ENCODE peak calls at places on chromosomes 11 and 22, in five cellular contexts. E is H1, N is endodermal cell, J is Caco-2, W is fibroblast of pulmonary artery. Z is an unnamed sample.

GRCh38 chr11:103929168-103929903 is 107.1 kb upstream of the DDI1 start:
- DNase-seq in E (no peak), J (peak; percentile 34), W (no peak), N (no peak), Z (no peak)

GRCh38 chr22:46538816-46539163 is 1.4 kb upstream of the CELSR1 start:
- DNase-seq in E (no peak), J (no peak), N (no peak), W (peak; percentile 42), Z (peak; percentile 55)

GRCh38 chr11:121311373-121311772 is 18.8 kb downstream of the SC5D start:
- DNase-seq in N (no peak), E (no peak), W (no peak), J (no peak), Z (no peak)

GRCh38 chr11:4697583-4697982 is at the start of gene OR51E2:
- DNase-seq in J (peak; percentile 5), E (no peak), N (peak; percentile 61), W (peak; percentile 20), Z (no peak)

GRCh38 chr11:35593143-35593542 is 25.1 kb upstream of the FJX1 start:
- DNase-seq in W (peak; percentile 88), E (no peak), J (no peak), N (no peak), Z (peak; percentile 98)

GRCh38 chr11:96396637-96397036 is 6.8 kb downstream of the JRKL start:
- DNase-seq in E (no peak), N (no peak), J (no peak), W (no peak), Z (no peak)

GRCh38 chr11:36273110-36273509 is 16.1 kb downstream of the COMMD9 start:
- DNase-seq in N (no peak), E (no peak), W (no peak), J (no peak), Z (no peak)

GRCh38 chr22:49405590-49405989 is 422.1 kb downstream of the BRD1 start:
- DNase-seq in W (no peak), N (no peak), E (no peak), J (no peak), Z (no peak)

GRCh38 chr11:129317564-129317963 is 58.1 kb upstream of the BARX2 start:
- DNase-seq in E (no peak), W (no peak), N (no peak), J (peak; percentile 58), Z (no peak)

GRCh38 chr11:106925245-106925644 is 93.0 kb downstream of the GUCY1A2 start:
- DNase-seq in J (no peak), N (no peak), W (no peak), E (no peak), Z (peak; percentile 52)

GRCh38 chr11:108857382-108857781 is 192.5 kb downstream of the DDX10 start:
- DNase-seq in N (no peak), J (no peak), W (peak; percentile 86), E (no peak), Z (peak; percentile 82)

GRCh38 chr22:19767427-19768380 is 7.1 kb downstream of the TBX1 start:
- DNase-seq in E (no peak), J (peak; percentile 31), W (no peak), N (peak; percentile 72), Z (no peak)

GRCh38 chr11:128305588-128305987 is 281.8 kb downstream of the ETS1 start:
- DNase-seq in W (no peak), N (no peak), E (no peak), J (no peak), Z (no peak)

GRCh38 chr22:46373166-46373565 is 37.7 kb downstream of the TRMU start:
- DNase-seq in E (no peak), J (no peak), N (no peak), W (no peak), Z (no peak)

GRCh38 chr11:99281331-99281730 is 260.6 kb downstream of the CNTN5 start:
- DNase-seq in N (no peak), E (no peak), W (no peak), J (no peak), Z (no peak)

GRCh38 chr11:76161261-76161961 is 44.9 kb downstream of the WNT11 start:
- DNase-seq in W (peak; percentile 52), N (no peak), E (no peak), J (no peak), Z (peak; percentile 47)

GRCh38 chr11:454801-455565 is 4.9 kb downstream of the PTDSS2 start:
- DNase-seq in J (no peak), W (no peak), N (no peak), E (no peak), Z (no peak)

GRCh38 chr11:83072689-83073242 is 1.1 kb upstream of the RAB30 start:
- DNase-seq in N (peak; percentile 57), E (no peak), J (no peak), W (no peak), Z (no peak)

GRCh38 chr11:83079820-83080219 is 8.1 kb upstream of the RAB30 start:
- DNase-seq in J (no peak), E (no peak), N (no peak), W (no peak), Z (no peak)

GRCh38 chr11:83073884-83074283 is 2.2 kb upstream of the RAB30 start:
- DNase-seq in W (no peak), N (no peak), E (no peak), J (no peak), Z (no peak)

GRCh38 chr11:83073248-83073647 is 1.6 kb upstream of the RAB30 start:
- DNase-seq in J (no peak), W (no peak), N (no peak), E (no peak), Z (no peak)

DNA sequence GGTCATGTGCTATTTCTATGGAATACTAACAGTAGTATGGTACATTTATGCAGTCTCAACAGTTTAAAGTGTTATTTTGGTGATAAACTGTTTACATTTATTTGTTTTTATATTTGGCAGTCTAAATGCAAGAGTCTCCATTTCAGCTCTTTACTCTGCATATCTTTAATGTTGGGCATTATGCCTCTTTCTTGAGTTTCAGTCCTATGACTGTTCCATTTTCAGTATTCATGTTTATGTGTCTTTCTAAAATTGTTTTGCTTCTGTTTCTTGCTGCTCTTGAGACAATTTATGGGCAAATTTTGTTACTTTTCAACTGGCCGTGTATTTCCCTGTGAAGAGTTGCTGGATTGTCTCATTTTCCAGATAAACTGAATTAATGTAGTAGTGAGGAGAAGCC is 6.6 kb upstream of the RAB30 start:
- DNase-seq in J (no peak), W (no peak), N (no peak), E (no peak), Z (no peak)
- H3K4me3 ChIP-seq in J (no peak overlapping the region), W (no peak overlapping the region), N (no peak overlapping the region), E (no peak overlapping the region), Z (no peak overlapping the region)

GRCh38 chr11:2298795-2299747 is 2.6 kb downstream of the C11orf21 start:
- DNase-seq in E (peak; percentile 68), J (peak; percentile 85), W (no peak), N (peak; percentile 86), Z (no peak)
- TF ChIP-seq CTCF in E (peak; percentile 80), J (peak; percentile 35), W (no peak), N (peak; percentile 80), Z (peak; percentile 13)

GRCh38 chr22:21103633-21104032 is 57.9 kb downstream of the LRRC74B start:
- DNase-seq in E (no peak), J (no peak), W (no peak), N (no peak), Z (no peak)

GRCh38 chr22:21101877-21102638 is 56.3 kb downstream of the LRRC74B start:
- DNase-seq in W (no peak), N (no peak), J (no peak), E (no peak), Z (no peak)

GRCh38 chr22:21104126-21104691 is 58.5 kb downstream of the LRRC74B start:
- DNase-seq in J (no peak), E (no peak), W (no peak), N (no peak), Z (no peak)

GRCh38 chr22:21100149-21101032 is 54.6 kb downstream of the LRRC74B start:
- DNase-seq in N (no peak), W (no peak), E (no peak), J (no peak), Z (no peak)

DNA sequence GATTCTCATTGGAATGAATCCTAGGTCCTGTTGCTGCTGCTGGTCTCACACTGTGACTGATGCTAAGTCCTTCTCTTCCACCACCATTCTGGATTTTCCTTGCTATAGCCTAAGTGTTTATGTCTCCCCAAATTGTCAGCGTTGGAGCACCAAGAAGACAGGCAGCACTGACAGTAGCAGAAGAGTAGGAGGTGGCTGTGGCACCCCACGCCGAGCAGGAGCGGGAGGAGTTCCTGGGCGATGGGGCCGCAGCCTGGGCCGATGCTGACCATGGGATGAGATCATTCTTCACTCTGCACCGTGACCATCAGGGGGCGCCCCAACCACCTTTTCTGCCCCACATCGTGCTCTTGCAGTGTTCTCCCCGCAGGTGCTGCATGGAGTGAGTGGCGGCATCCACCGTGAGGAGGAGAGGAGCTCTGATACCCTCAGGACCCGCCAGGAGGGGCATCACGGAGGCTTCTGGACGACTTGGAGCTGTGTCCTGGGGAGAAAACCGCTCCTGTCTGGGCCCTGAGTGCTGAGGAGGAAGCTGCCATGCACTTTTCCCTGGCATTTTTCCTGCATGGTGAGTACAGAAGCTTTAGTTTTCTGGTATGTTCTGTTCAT is 57.0 kb downstream of the LRRC74B start:
- DNase-seq in E (peak; percentile 96), W (peak; percentile 59), J (peak; percentile 80), N (peak; percentile 98), Z (peak; percentile 37)
- H3K4me3 ChIP-seq in E (peak overlapping the region; percentile 21), W (no peak overlapping the region), J (no peak overlapping the region), N (no peak overlapping the region), Z (no peak overlapping the region)

DNA sequence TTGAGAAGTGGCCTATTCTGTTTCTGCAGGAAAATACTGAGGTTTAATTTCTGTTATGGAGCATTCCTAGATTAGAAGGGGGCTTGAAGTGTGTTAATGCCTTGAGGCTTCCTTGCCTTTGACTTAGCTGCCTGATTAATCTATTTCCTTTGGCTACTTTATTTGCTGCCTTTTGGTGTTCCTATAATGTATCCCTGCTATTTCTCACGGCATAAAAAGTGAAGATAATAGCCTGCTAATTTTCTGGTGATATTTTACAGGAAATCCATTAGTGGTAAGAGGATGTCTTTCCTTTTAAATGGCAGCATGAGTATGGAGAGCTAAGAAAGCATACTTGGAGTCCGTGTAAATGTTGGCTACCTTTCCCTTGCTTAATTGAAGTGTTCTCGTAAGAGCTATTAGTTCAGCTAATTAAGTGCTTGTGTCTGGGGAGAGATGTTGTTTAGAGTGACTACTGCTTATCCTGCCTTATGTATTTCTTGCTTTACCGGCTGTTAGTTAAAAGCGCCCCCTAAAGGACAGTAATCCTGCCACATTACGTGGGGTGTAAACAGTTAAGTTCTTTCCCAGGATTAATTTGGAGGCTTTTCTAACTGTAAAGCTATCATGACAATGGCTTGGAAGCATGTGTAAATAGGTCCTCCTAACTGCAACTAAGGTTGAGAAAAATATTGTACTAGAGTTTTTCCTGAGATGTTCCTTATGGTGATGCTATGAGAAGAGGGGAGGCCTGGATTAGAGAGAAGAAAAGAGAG is 45.6 kb downstream of the ZNF280B start:
- DNase-seq in E (no peak), J (no peak), W (no peak), N (no peak), Z (peak; percentile 3)
- TF ChIP-seq CTCF in E (no peak), J (no peak), W (peak; percentile 29), N (peak; percentile 61), Z (no peak)

GRCh38 chr22:39242809-39243442 is 1.9 kb downstream of the PDGFB start:
- DNase-seq in W (no peak), E (peak; percentile 86), N (peak; percentile 88), J (peak; percentile 83), Z (no peak)
- H3K4me3 ChIP-seq in W (peak overlapping the region; percentile 56), E (peak overlapping the region; percentile 73), N (peak overlapping the region; percentile 71), J (peak overlapping the region; percentile 93), Z (no peak overlapping the region)